ENCODE peak calls at places on chromosomes 16 and 17, in nine cellular contexts. One of them, this sample, is unnamed.

GRCh38 chr17:10205549-10206185 is 7.3 kb upstream of the GAS7 start:
- DNase-seq in AG04450: no peak
- DNase-seq in cardiac muscle cell: no peak
- DNase-seq in mammary epithelial cell: no peak
- DNase-seq in uterus: no peak
- DNase-seq in astrocyte: no peak
- DNase-seq in sigmoid colon: no peak
- DNase-seq in astrocyte of the cerebellum: no peak
- DNase-seq in AG10803: no peak
- DNase-seq in this sample: no peak

GRCh38 chr17:1143573-1143972 is 36.2 kb downstream of the ABR start:
- DNase-seq in AG04450: no peak
- DNase-seq in cardiac muscle cell: peak; percentile 60
- DNase-seq in mammary epithelial cell: no peak
- DNase-seq in uterus: no peak
- DNase-seq in astrocyte: no peak
- DNase-seq in sigmoid colon: no peak
- DNase-seq in astrocyte of the cerebellum: no peak
- DNase-seq in AG10803: no peak
- DNase-seq in this sample: no peak

GRCh38 chr17:4345569-4345968 is 20.9 kb downstream of the UBE2G1 start:
- DNase-seq in AG04450: no peak
- DNase-seq in cardiac muscle cell: no peak
- DNase-seq in mammary epithelial cell: no peak
- DNase-seq in uterus: no peak
- DNase-seq in astrocyte: no peak
- DNase-seq in sigmoid colon: no peak
- DNase-seq in astrocyte of the cerebellum: no peak
- DNase-seq in AG10803: no peak
- DNase-seq in this sample: no peak

GRCh38 chr17:50739098-50739497 is 19.7 kb downstream of the LUC7L3 start:
- DNase-seq in AG04450: no peak
- DNase-seq in cardiac muscle cell: no peak
- DNase-seq in mammary epithelial cell: no peak
- DNase-seq in uterus: no peak
- DNase-seq in astrocyte: no peak
- DNase-seq in sigmoid colon: no peak
- DNase-seq in astrocyte of the cerebellum: no peak
- DNase-seq in AG10803: no peak
- DNase-seq in this sample: no peak

GRCh38 chr17:40602445-40603443 is 37.5 kb upstream of the CCR7 start:
- DNase-seq in AG04450: no peak
- DNase-seq in cardiac muscle cell: no peak
- DNase-seq in mammary epithelial cell: no peak
- DNase-seq in uterus: no peak
- DNase-seq in astrocyte: no peak
- DNase-seq in sigmoid colon: peak; percentile 83
- DNase-seq in astrocyte of the cerebellum: no peak
- DNase-seq in AG10803: no peak
- DNase-seq in this sample: no peak

GRCh38 chr16:57347858-57348257 is 10.7 kb upstream of the CCL22 start:
- DNase-seq in AG04450: no peak
- DNase-seq in cardiac muscle cell: no peak
- DNase-seq in mammary epithelial cell: no peak
- DNase-seq in uterus: no peak
- DNase-seq in astrocyte: no peak
- DNase-seq in sigmoid colon: no peak
- DNase-seq in astrocyte of the cerebellum: no peak
- DNase-seq in AG10803: no peak
- DNase-seq in this sample: no peak

GRCh38 chr17:82787081-82787848 is 35.4 kb downstream of the TBCD start:
- DNase-seq in AG04450: no peak
- DNase-seq in cardiac muscle cell: no peak
- DNase-seq in mammary epithelial cell: peak; percentile 97
- DNase-seq in uterus: no peak
- DNase-seq in astrocyte: peak; percentile 79
- DNase-seq in sigmoid colon: peak; percentile 80
- DNase-seq in astrocyte of the cerebellum: peak; percentile 57
- DNase-seq in AG10803: peak; percentile 93
- DNase-seq in this sample: peak; percentile 87

GRCh38 chr16:31807086-31807485 is 66.5 kb upstream of the ZNF267 start:
- DNase-seq in AG04450: no peak
- DNase-seq in cardiac muscle cell: no peak
- DNase-seq in mammary epithelial cell: no peak
- DNase-seq in uterus: no peak
- DNase-seq in astrocyte: no peak
- DNase-seq in sigmoid colon: no peak
- DNase-seq in astrocyte of the cerebellum: no peak
- DNase-seq in AG10803: no peak
- DNase-seq in this sample: no peak

GRCh38 chr17:48624544-48625501 is 1.3 kb downstream of the HOXB9 start:
- DNase-seq in AG04450: no peak
- DNase-seq in cardiac muscle cell: no peak
- DNase-seq in mammary epithelial cell: no peak
- DNase-seq in uterus: no peak
- DNase-seq in astrocyte: no peak
- DNase-seq in sigmoid colon: no peak
- DNase-seq in astrocyte of the cerebellum: no peak
- DNase-seq in AG10803: peak; percentile 47
- DNase-seq in this sample: no peak

GRCh38 chr17:67693811-67694210 is 23.9 kb upstream of the NOL11 start:
- DNase-seq in AG04450: no peak
- DNase-seq in cardiac muscle cell: no peak
- DNase-seq in mammary epithelial cell: no peak
- DNase-seq in uterus: no peak
- DNase-seq in astrocyte: no peak
- DNase-seq in sigmoid colon: no peak
- DNase-seq in astrocyte of the cerebellum: no peak
- DNase-seq in AG10803: no peak
- DNase-seq in this sample: no peak

GRCh38 chr16:80071964-80072363 is 468.8 kb upstream of the DYNLRB2 start:
- DNase-seq in AG04450: no peak
- DNase-seq in cardiac muscle cell: no peak
- DNase-seq in mammary epithelial cell: no peak
- DNase-seq in uterus: no peak
- DNase-seq in astrocyte: no peak
- DNase-seq in sigmoid colon: no peak
- DNase-seq in astrocyte of the cerebellum: no peak
- DNase-seq in AG10803: no peak
- DNase-seq in this sample: no peak

GRCh38 chr16:72635104-72635503 is 412.8 kb downstream of the ZFHX3 start:
- DNase-seq in AG04450: no peak
- DNase-seq in cardiac muscle cell: no peak
- DNase-seq in mammary epithelial cell: peak; percentile 9
- DNase-seq in uterus: no peak
- DNase-seq in astrocyte: no peak
- DNase-seq in sigmoid colon: no peak
- DNase-seq in astrocyte of the cerebellum: no peak
- DNase-seq in AG10803: no peak
- DNase-seq in this sample: no peak

GRCh38 chr16:85611455-85612190 is 1.5 kb upstream of the GSE1 start:
- DNase-seq in AG04450: peak; percentile 39
- DNase-seq in cardiac muscle cell: peak; percentile 79
- DNase-seq in mammary epithelial cell: peak; percentile 64
- DNase-seq in uterus: peak; percentile 76
- DNase-seq in astrocyte: peak; percentile 55
- DNase-seq in sigmoid colon: peak; percentile 96
- DNase-seq in astrocyte of the cerebellum: no peak
- DNase-seq in AG10803: peak; percentile 88
- DNase-seq in this sample: peak; percentile 74

GRCh38 chr17:50944054-50944901 is 78.1 kb upstream of the TOB1 start:
- DNase-seq in AG04450: no peak
- DNase-seq in cardiac muscle cell: peak; percentile 49
- DNase-seq in mammary epithelial cell: no peak
- DNase-seq in uterus: peak; percentile 66
- DNase-seq in astrocyte: no peak
- DNase-seq in sigmoid colon: peak; percentile 88
- DNase-seq in astrocyte of the cerebellum: no peak
- DNase-seq in AG10803: peak; percentile 53
- DNase-seq in this sample: peak; percentile 44

GRCh38 chr17:79808763-79809529 is 12.1 kb upstream of the CBX8 start:
- DNase-seq in AG04450: no peak
- DNase-seq in cardiac muscle cell: peak; percentile 60
- DNase-seq in mammary epithelial cell: peak; percentile 62
- DNase-seq in uterus: no peak
- DNase-seq in astrocyte: no peak
- DNase-seq in sigmoid colon: no peak
- DNase-seq in astrocyte of the cerebellum: no peak
- DNase-seq in AG10803: no peak
- DNase-seq in this sample: no peak

GRCh38 chr16:83887088-83887487 is 11.8 kb upstream of the MLYCD start:
- DNase-seq in AG04450: no peak
- DNase-seq in cardiac muscle cell: peak; percentile 32
- DNase-seq in mammary epithelial cell: peak; percentile 2
- DNase-seq in uterus: no peak
- DNase-seq in astrocyte: no peak
- DNase-seq in sigmoid colon: no peak
- DNase-seq in astrocyte of the cerebellum: no peak
- DNase-seq in AG10803: peak; percentile 23
- DNase-seq in this sample: peak; percentile 27
- TF ChIP-seq CTCF in AG04450: no peak
- TF ChIP-seq CTCF in cardiac muscle cell: peak; percentile 41
- TF ChIP-seq CTCF in mammary epithelial cell: peak; percentile 36
- TF ChIP-seq CTCF in uterus: no peak
- TF ChIP-seq CTCF in astrocyte: no peak
- TF ChIP-seq CTCF in sigmoid colon: no peak
- TF ChIP-seq CTCF in astrocyte of the cerebellum: no peak
- TF ChIP-seq CTCF in AG10803: peak; percentile 44
- TF ChIP-seq CTCF in this sample: peak; percentile 37

GRCh38 chr17:75842411-75842810 is 1.8 kb downstream of the UNC13D start:
- DNase-seq in AG04450: no peak
- DNase-seq in cardiac muscle cell: no peak
- DNase-seq in mammary epithelial cell: no peak
- DNase-seq in uterus: no peak
- DNase-seq in astrocyte: no peak
- DNase-seq in sigmoid colon: peak; percentile 65
- DNase-seq in astrocyte of the cerebellum: no peak
- DNase-seq in AG10803: no peak
- DNase-seq in this sample: no peak

GRCh38 chr17:75845058-75845711 is 981 bp upstream of the UNC13D start:
- DNase-seq in AG04450: no peak
- DNase-seq in cardiac muscle cell: peak; percentile 69
- DNase-seq in mammary epithelial cell: peak; percentile 70
- DNase-seq in uterus: peak; percentile 62
- DNase-seq in astrocyte: no peak
- DNase-seq in sigmoid colon: peak; percentile 90
- DNase-seq in astrocyte of the cerebellum: no peak
- DNase-seq in AG10803: peak; percentile 68
- DNase-seq in this sample: peak; percentile 61

GRCh38 chr17:75843577-75844529 is at the start of gene UNC13D:
- DNase-seq in AG04450: no peak
- DNase-seq in cardiac muscle cell: no peak
- DNase-seq in mammary epithelial cell: peak; percentile 27
- DNase-seq in uterus: no peak
- DNase-seq in astrocyte: no peak
- DNase-seq in sigmoid colon: peak; percentile 66
- DNase-seq in astrocyte of the cerebellum: no peak
- DNase-seq in AG10803: no peak
- DNase-seq in this sample: no peak

GRCh38 chr17:75844530-75845057 is 390 bp upstream of the UNC13D start:
- DNase-seq in AG04450: no peak
- DNase-seq in cardiac muscle cell: no peak
- DNase-seq in mammary epithelial cell: peak; percentile 38
- DNase-seq in uterus: no peak
- DNase-seq in astrocyte: no peak
- DNase-seq in sigmoid colon: peak; percentile 71
- DNase-seq in astrocyte of the cerebellum: no peak
- DNase-seq in AG10803: no peak
- DNase-seq in this sample: no peak

GRCh38 chr17:75842963-75843576 is 1.1 kb downstream of the UNC13D start:
- DNase-seq in AG04450: no peak
- DNase-seq in cardiac muscle cell: no peak
- DNase-seq in mammary epithelial cell: no peak
- DNase-seq in uterus: no peak
- DNase-seq in astrocyte: no peak
- DNase-seq in sigmoid colon: no peak
- DNase-seq in astrocyte of the cerebellum: no peak
- DNase-seq in AG10803: no peak
- DNase-seq in this sample: no peak
- TF ChIP-seq CTCF in AG04450: no peak
- TF ChIP-seq CTCF in cardiac muscle cell: no peak
- TF ChIP-seq CTCF in mammary epithelial cell: no peak
- TF ChIP-seq CTCF in uterus: no peak
- TF ChIP-seq CTCF in astrocyte: no peak
- TF ChIP-seq CTCF in sigmoid colon: no peak
- TF ChIP-seq CTCF in astrocyte of the cerebellum: no peak
- TF ChIP-seq CTCF in AG10803: no peak
- TF ChIP-seq CTCF in this sample: no peak

GRCh38 chr16:19071811-19072777 is 4.7 kb downstream of the COQ7 start:
- DNase-seq in AG04450: no peak
- DNase-seq in cardiac muscle cell: peak; percentile 55
- DNase-seq in mammary epithelial cell: peak; percentile 53
- DNase-seq in uterus: no peak
- DNase-seq in astrocyte: peak; percentile 11
- DNase-seq in sigmoid colon: no peak
- DNase-seq in astrocyte of the cerebellum: no peak
- DNase-seq in AG10803: peak; percentile 54
- DNase-seq in this sample: peak; percentile 58
- TF ChIP-seq CTCF in AG04450: peak; percentile 80
- TF ChIP-seq CTCF in cardiac muscle cell: peak; percentile 71
- TF ChIP-seq CTCF in mammary epithelial cell: peak; percentile 92
- TF ChIP-seq CTCF in uterus: peak; percentile 24
- TF ChIP-seq CTCF in astrocyte: peak; percentile 67
- TF ChIP-seq CTCF in sigmoid colon: no peak
- TF ChIP-seq CTCF in astrocyte of the cerebellum: peak; percentile 81
- TF ChIP-seq CTCF in AG10803: peak; percentile 76
- TF ChIP-seq CTCF in this sample: peak; percentile 83

GRCh38 chr17:74005790-74006189 is 197.7 kb upstream of the RPL38 start:
- DNase-seq in AG04450: no peak
- DNase-seq in cardiac muscle cell: no peak
- DNase-seq in mammary epithelial cell: no peak
- DNase-seq in uterus: no peak
- DNase-seq in astrocyte: no peak
- DNase-seq in sigmoid colon: no peak
- DNase-seq in astrocyte of the cerebellum: no peak
- DNase-seq in AG10803: no peak
- DNase-seq in this sample: no peak

GRCh38 chr17:74010903-74011302 is 192.6 kb upstream of the RPL38 start:
- DNase-seq in AG04450: no peak
- DNase-seq in cardiac muscle cell: no peak
- DNase-seq in mammary epithelial cell: no peak
- DNase-seq in uterus: no peak
- DNase-seq in astrocyte: no peak
- DNase-seq in sigmoid colon: no peak
- DNase-seq in astrocyte of the cerebellum: no peak
- DNase-seq in AG10803: no peak
- DNase-seq in this sample: no peak

GRCh38 chr17:74011963-74012362 is 191.5 kb upstream of the RPL38 start:
- DNase-seq in AG04450: no peak
- DNase-seq in cardiac muscle cell: no peak
- DNase-seq in mammary epithelial cell: no peak
- DNase-seq in uterus: no peak
- DNase-seq in astrocyte: no peak
- DNase-seq in sigmoid colon: no peak
- DNase-seq in astrocyte of the cerebellum: no peak
- DNase-seq in AG10803: peak; percentile 31
- DNase-seq in this sample: no peak

GRCh38 chr17:74006366-74006765 is 197.1 kb upstream of the RPL38 start:
- DNase-seq in AG04450: no peak
- DNase-seq in cardiac muscle cell: no peak
- DNase-seq in mammary epithelial cell: no peak
- DNase-seq in uterus: no peak
- DNase-seq in astrocyte: no peak
- DNase-seq in sigmoid colon: no peak
- DNase-seq in astrocyte of the cerebellum: no peak
- DNase-seq in AG10803: no peak
- DNase-seq in this sample: no peak

GRCh38 chr17:74008196-74008595 is 195.3 kb upstream of the RPL38 start:
- DNase-seq in AG04450: no peak
- DNase-seq in cardiac muscle cell: peak; percentile 9
- DNase-seq in mammary epithelial cell: no peak
- DNase-seq in uterus: no peak
- DNase-seq in astrocyte: no peak
- DNase-seq in sigmoid colon: no peak
- DNase-seq in astrocyte of the cerebellum: no peak
- DNase-seq in AG10803: no peak
- DNase-seq in this sample: peak; percentile 10
- TF ChIP-seq CTCF in AG04450: no peak
- TF ChIP-seq CTCF in cardiac muscle cell: peak; percentile 31
- TF ChIP-seq CTCF in mammary epithelial cell: no peak
- TF ChIP-seq CTCF in uterus: no peak
- TF ChIP-seq CTCF in astrocyte: no peak
- TF ChIP-seq CTCF in sigmoid colon: no peak
- TF ChIP-seq CTCF in astrocyte of the cerebellum: no peak
- TF ChIP-seq CTCF in AG10803: peak; percentile 24
- TF ChIP-seq CTCF in this sample: peak; percentile 33

This sample was measured in fibroblast of mammary gland.